ENCODE peak calls at places on chromosomes 11 and 22, in six cellular contexts. W is CD4-positive, alpha-beta T cell; X is retinal pigment epithelial cell; B is A549; T is heart left ventricle; Y is lower leg skin. I is an unnamed sample.

GRCh38 chr11:9568854-9569587 is 4.4 kb upstream of the WEE1 start:
- DNase-seq in B (peak; percentile 90), Y (peak; percentile 90), W (peak; percentile 9), X (peak; percentile 94), T (peak; percentile 45), I (no peak)

GRCh38 chr11:114163231-114163631 is 103.7 kb downstream of the ZBTB16 start:
- DNase-seq in B (no peak), X (peak; percentile 19), W (no peak), T (no peak), Y (no peak), I (no peak)

GRCh38 chr22:27273386-27273785 is 528.2 kb downstream of the MN1 start:
- DNase-seq in Y (no peak), W (no peak), X (no peak), B (no peak), T (no peak), I (no peak)

GRCh38 chr22:29332886-29333496 is 17.5 kb upstream of the RASL10A start:
- DNase-seq in B (no peak), T (no peak), X (no peak), W (no peak), Y (no peak), I (no peak)

GRCh38 chr22:39311592-39312400 is 7.6 kb downstream of the RPL3 start:
- DNase-seq in W (no peak), T (peak; percentile 36), B (no peak), Y (no peak), X (no peak), I (no peak)

GRCh38 chr11:107172996-107173395 is 154.7 kb upstream of the GUCY1A2 start:
- DNase-seq in B (no peak), T (no peak), X (no peak), Y (no peak), W (no peak), I (no peak)

GRCh38 chr22:33747576-33748180 is 172.6 kb downstream of the LARGE1 start:
- DNase-seq in Y (no peak), B (peak; percentile 7), X (no peak), W (no peak), T (peak; percentile 47), I (no peak)

GRCh38 chr11:74370122-74370521 is 28.1 kb downstream of the PGM2L1 start:
- DNase-seq in T (no peak), Y (no peak), X (no peak), B (no peak), W (no peak), I (no peak)

GRCh38 chr22:29330753-29331152 is 15.3 kb upstream of the RASL10A start:
- DNase-seq in W (no peak), X (no peak), B (no peak), Y (no peak), T (peak; percentile 62), I (no peak)

GRCh38 chr22:20979243-20979809 is 2.8 kb upstream of the LZTR1 start:
- DNase-seq in B (no peak), T (peak; percentile 79), Y (peak; percentile 92), X (peak; percentile 62), W (peak; percentile 83), I (peak; percentile 70)

GRCh38 chr22:20781272-20781990 is 7.5 kb downstream of the SERPIND1 start:
- DNase-seq in B (no peak), T (no peak), X (no peak), Y (no peak), W (no peak), I (no peak)

GRCh38 chr22:35632902-35633301 is 15.3 kb upstream of the APOL6 start:
- DNase-seq in B (no peak), W (no peak), T (no peak), X (no peak), Y (no peak), I (no peak)

GRCh38 chr11:18253222-18253621 is 4.8 kb upstream of the SAA2 start:
- DNase-seq in T (no peak), X (no peak), Y (no peak), B (no peak), W (no peak), I (no peak)
- TF ChIP-seq CTCF in T (no peak), X (no peak), Y (no peak), B (no peak), W (no peak), I (no peak)

GRCh38 chr22:43945632-43946390 is 9.4 kb upstream of the SAMM50 start:
- DNase-seq in Y (no peak), W (peak; percentile 53), T (peak; percentile 51), B (peak; percentile 69), X (no peak), I (no peak)
- TF ChIP-seq CTCF in Y (no peak), W (peak; percentile 68), T (peak; percentile 34), B (peak; percentile 59), X (peak; percentile 88), I (peak; percentile 47)

DNA sequence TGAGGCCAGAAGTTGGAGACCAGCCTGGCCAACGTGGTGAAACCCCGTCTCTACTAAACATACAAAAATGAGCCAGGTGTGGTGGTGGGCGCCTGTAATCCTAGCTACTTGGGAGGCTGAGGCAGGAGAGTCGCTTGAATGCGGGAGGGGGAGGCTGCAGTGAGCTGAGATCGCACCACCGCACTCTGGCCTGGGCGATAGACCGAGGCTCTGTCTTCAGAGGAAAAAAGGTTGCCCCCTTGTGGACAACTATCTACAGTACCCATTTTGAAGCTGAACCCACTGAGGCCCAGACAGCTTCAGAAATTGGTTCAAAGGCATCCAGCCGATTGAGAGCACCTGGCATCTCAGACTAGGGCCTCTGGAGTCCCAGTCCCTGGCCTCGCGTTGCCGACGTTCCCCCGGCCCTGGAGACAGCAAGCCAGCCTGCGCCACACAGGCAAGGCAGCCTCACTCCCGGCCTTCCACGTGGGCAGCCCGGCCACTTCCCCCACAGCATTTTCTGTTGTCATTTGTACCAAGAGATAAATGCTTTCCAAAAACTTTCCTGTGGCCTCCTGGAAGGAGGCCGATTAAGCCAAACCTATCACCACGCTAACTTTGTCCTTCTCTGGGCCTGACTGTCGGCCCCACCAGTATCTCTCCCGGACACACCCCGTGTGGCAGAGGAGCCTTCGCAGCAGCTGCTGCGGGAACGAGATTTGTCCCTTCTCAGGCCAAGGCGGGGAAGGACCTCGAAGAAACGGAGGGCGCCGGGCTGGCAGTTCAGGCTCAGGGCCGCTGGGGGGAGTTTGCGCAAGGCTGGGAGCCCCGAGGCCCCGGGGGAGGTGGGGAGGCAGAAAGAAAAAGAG is 82.8 kb downstream of the FLI1 start:
- DNase-seq in Y (peak; percentile 80), B (peak; percentile 31), T (peak; percentile 61), X (no peak), W (peak; percentile 34), I (peak; percentile 39)
- TF ChIP-seq CTCF in Y (no peak), B (peak; percentile 6), T (peak; percentile 28), X (peak; percentile 75), W (peak; percentile 57), I (peak; percentile 21)

GRCh38 chr11:33161120-33162005 is at the start of gene CSTF3:
- DNase-seq in Y (peak; percentile 100), T (peak; percentile 100), X (peak; percentile 93), W (peak; percentile 93), B (peak; percentile 99), I (peak; percentile 100)
- TF ChIP-seq CTCF in Y (peak; percentile 63), T (peak; percentile 44), X (peak; percentile 29), W (peak; percentile 47), B (no peak), I (peak; percentile 76)

GRCh38 chr11:16630651-16631050 is 107.8 kb upstream of the C11orf58 start:
- DNase-seq in Y (no peak), T (no peak), B (no peak), X (no peak), W (no peak), I (no peak)

DNA sequence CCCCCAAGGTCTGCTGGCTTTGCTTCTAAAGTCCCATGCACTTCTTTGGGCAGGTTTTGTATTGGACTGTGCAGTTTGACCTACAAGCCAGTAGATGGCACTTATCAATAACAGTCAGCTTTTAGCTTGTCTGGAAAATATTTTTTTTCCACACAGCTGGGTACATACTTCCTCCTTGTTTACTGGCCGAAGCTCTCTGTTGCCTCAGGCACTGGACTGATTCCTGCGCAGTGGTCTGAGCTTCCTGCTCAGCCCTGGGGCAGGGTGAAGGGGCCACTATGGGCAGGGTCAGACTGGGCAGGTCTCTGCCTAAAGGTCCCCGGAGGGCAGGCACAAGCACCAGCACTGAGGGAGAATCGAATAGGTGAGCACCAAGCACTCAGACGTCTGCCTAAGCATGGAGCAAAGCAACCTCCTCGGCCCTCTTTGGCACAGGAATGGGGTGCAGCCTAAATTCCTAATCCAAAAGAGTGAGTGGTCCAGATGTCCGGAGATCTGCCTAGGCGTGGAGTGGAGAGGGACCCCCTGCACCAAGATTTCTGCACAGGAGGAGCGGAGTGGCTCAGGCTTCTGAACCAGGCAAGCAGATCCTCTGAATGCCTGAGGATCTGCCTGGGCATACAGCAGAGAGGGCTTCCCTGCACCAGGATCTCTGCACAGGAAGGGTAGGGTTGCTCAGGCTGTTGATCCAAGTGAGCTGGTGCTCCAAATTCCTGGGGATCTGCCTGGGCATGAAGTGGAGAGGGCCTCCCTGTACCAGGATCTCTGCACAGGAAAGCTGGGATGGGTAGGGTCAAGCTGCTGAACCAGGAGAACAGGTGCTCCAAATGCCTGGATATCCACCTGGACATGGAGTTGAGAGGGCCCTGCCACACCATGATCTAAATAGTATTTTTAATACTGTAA is 105.9 kb upstream of the C11orf58 start:
- DNase-seq in X (no peak), B (peak; percentile 38), T (no peak), W (no peak), Y (no peak), I (no peak)
- TF ChIP-seq CTCF in X (peak; percentile 73), B (peak; percentile 24), T (peak; percentile 17), W (no peak), Y (no peak), I (peak; percentile 40)

GRCh38 chr22:25069758-25070461 is 117.4 kb downstream of the KIAA1671 start:
- DNase-seq in T (no peak), B (no peak), W (peak; percentile 32), Y (no peak), X (no peak), I (no peak)
- TF ChIP-seq CTCF in T (no peak), B (no peak), W (no peak), Y (no peak), X (no peak), I (no peak)

GRCh38 chr11:118358071-118358470 is 1.3 kb upstream of the UBE4A start:
- DNase-seq in B (no peak), W (no peak), X (no peak), T (no peak), Y (no peak), I (no peak)

GRCh38 chr11:118349475-118349874 is 5.3 kb downstream of the CD3G start:
- DNase-seq in W (no peak), X (no peak), B (no peak), T (no peak), Y (no peak), I (no peak)

DNA sequence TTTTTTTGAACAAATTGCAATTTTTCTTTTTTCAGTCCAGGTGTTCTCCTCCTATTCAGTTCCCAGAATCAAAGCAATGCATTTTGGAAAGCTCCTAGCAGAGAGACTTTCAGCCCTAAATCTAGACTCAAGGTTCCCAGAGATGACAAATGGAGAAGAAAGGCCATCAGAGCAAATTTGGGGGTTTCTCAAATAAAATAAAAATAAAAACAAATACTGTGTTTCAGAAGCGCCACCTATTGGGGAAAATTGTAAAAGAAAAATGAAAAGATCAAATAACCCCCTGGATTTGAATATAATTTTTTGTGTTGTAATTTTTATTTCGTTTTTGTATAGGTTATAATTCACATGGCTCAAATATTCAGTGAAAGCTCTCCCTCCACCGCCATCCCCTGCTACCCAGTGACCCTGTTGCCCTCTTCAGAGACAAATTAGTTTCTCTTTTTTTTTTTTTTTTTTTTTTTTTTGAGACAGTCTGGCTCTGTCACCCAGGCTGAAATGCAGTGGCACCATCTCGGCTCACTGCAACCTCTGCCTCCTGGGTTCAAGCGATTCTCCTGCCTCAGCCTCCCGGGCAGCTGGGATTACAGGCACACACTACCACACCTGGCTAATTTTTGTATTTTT is 6.2 kb upstream of the UBE4A start:
- DNase-seq in W (no peak), X (no peak), T (no peak), B (no peak), Y (no peak), I (no peak)
- TF ChIP-seq CTCF in W (peak; percentile 77), X (peak; percentile 44), T (peak; percentile 53), B (peak; percentile 51), Y (no peak), I (peak; percentile 80)

GRCh38 chr11:59615132-59615636 is 390 bp downstream of the OSBP start:
- DNase-seq in B (peak; percentile 39), X (no peak), Y (peak; percentile 91), T (peak; percentile 50), W (peak; percentile 76), I (no peak)
- TF ChIP-seq CTCF in B (no peak), X (no peak), Y (no peak), T (no peak), W (no peak), I (no peak)